ENCODE peak calls at places on chromosomes 12 and 14, in ten cellular contexts. One of them, this sample, is unnamed.

GRCh38 chr14:89249296-89249565 is 167.8 kb downstream of the FOXN3 start:
- DNase-seq in effector CD8-positive, alpha-beta T cell: no peak
- DNase-seq in stimulated activated CD8-positive, alpha-beta memory T cell treated with anti-CD3 and anti-CD28 coated beads, Interleukin-4, amount 100 ng/mL, for 1 hour: no peak
- DNase-seq in SK-N-MC: no peak
- DNase-seq in Calu3: no peak
- DNase-seq in mesenteric fat pad: no peak
- DNase-seq in ACHN: peak
- DNase-seq in activated CD4-positive, alpha-beta T cell treated with anti-CD3 and anti-CD28 coated beads, Interleukin-2, amount 50 U/mL, for 4 hours: no peak
- DNase-seq in posterior vena cava: no peak
- DNase-seq in RWPE1: peak
- DNase-seq in this sample: no peak

GRCh38 chr14:65637780-65638179 is 225.2 kb downstream of the FUT8 start:
- DNase-seq in SK-N-MC: no peak
- DNase-seq in stimulated activated CD8-positive, alpha-beta memory T cell treated with anti-CD3 and anti-CD28 coated beads, Interleukin-4, amount 100 ng/mL, for 1 hour: peak
- DNase-seq in effector CD8-positive, alpha-beta T cell: no peak
- DNase-seq in Calu3: peak
- DNase-seq in mesenteric fat pad: no peak
- DNase-seq in RWPE1: peak
- DNase-seq in activated CD4-positive, alpha-beta T cell treated with anti-CD3 and anti-CD28 coated beads, Interleukin-2, amount 50 U/mL, for 4 hours: peak
- DNase-seq in ACHN: no peak
- DNase-seq in posterior vena cava: no peak
- DNase-seq in this sample: no peak

GRCh38 chr12:122350444-122350843 is 72.0 kb downstream of the CLIP1 start:
- DNase-seq in activated CD4-positive, alpha-beta T cell treated with anti-CD3 and anti-CD28 coated beads, Interleukin-2, amount 50 U/mL, for 4 hours: no peak
- DNase-seq in mesenteric fat pad: no peak
- DNase-seq in Calu3: no peak
- DNase-seq in stimulated activated CD8-positive, alpha-beta memory T cell treated with anti-CD3 and anti-CD28 coated beads, Interleukin-4, amount 100 ng/mL, for 1 hour: no peak
- DNase-seq in SK-N-MC: no peak
- DNase-seq in RWPE1: no peak
- DNase-seq in effector CD8-positive, alpha-beta T cell: no peak
- DNase-seq in posterior vena cava: peak
- DNase-seq in ACHN: no peak
- DNase-seq in this sample: no peak

GRCh38 chr14:56659964-56660551 is 80.5 kb downstream of the TMEM260 start:
- DNase-seq in mesenteric fat pad: no peak
- DNase-seq in posterior vena cava: no peak
- DNase-seq in Calu3: peak
- DNase-seq in RWPE1: peak
- DNase-seq in ACHN: peak
- DNase-seq in SK-N-MC: peak
- DNase-seq in stimulated activated CD8-positive, alpha-beta memory T cell treated with anti-CD3 and anti-CD28 coated beads, Interleukin-4, amount 100 ng/mL, for 1 hour: no peak
- DNase-seq in activated CD4-positive, alpha-beta T cell treated with anti-CD3 and anti-CD28 coated beads, Interleukin-2, amount 50 U/mL, for 4 hours: no peak
- DNase-seq in effector CD8-positive, alpha-beta T cell: no peak
- DNase-seq in this sample: peak

GRCh38 chr12:24244801-24245200 is 295.3 kb upstream of the SOX5 start:
- DNase-seq in mesenteric fat pad: no peak
- DNase-seq in stimulated activated CD8-positive, alpha-beta memory T cell treated with anti-CD3 and anti-CD28 coated beads, Interleukin-4, amount 100 ng/mL, for 1 hour: no peak
- DNase-seq in posterior vena cava: no peak
- DNase-seq in activated CD4-positive, alpha-beta T cell treated with anti-CD3 and anti-CD28 coated beads, Interleukin-2, amount 50 U/mL, for 4 hours: no peak
- DNase-seq in SK-N-MC: no peak
- DNase-seq in effector CD8-positive, alpha-beta T cell: no peak
- DNase-seq in Calu3: no peak
- DNase-seq in RWPE1: peak
- DNase-seq in ACHN: no peak
- DNase-seq in this sample: no peak

GRCh38 chr12:68641138-68641537 is 30.4 kb downstream of the RAP1B start:
- DNase-seq in ACHN: no peak
- DNase-seq in RWPE1: no peak
- DNase-seq in effector CD8-positive, alpha-beta T cell: no peak
- DNase-seq in SK-N-MC: no peak
- DNase-seq in posterior vena cava: no peak
- DNase-seq in activated CD4-positive, alpha-beta T cell treated with anti-CD3 and anti-CD28 coated beads, Interleukin-2, amount 50 U/mL, for 4 hours: no peak
- DNase-seq in mesenteric fat pad: no peak
- DNase-seq in Calu3: peak
- DNase-seq in stimulated activated CD8-positive, alpha-beta memory T cell treated with anti-CD3 and anti-CD28 coated beads, Interleukin-4, amount 100 ng/mL, for 1 hour: peak
- DNase-seq in this sample: no peak

GRCh38 chr12:88578274-88578673 is 2.0 kb downstream of the KITLG start:
- DNase-seq in posterior vena cava: no peak
- DNase-seq in Calu3: no peak
- DNase-seq in activated CD4-positive, alpha-beta T cell treated with anti-CD3 and anti-CD28 coated beads, Interleukin-2, amount 50 U/mL, for 4 hours: no peak
- DNase-seq in SK-N-MC: no peak
- DNase-seq in effector CD8-positive, alpha-beta T cell: no peak
- DNase-seq in mesenteric fat pad: no peak
- DNase-seq in stimulated activated CD8-positive, alpha-beta memory T cell treated with anti-CD3 and anti-CD28 coated beads, Interleukin-4, amount 100 ng/mL, for 1 hour: no peak
- DNase-seq in RWPE1: no peak
- DNase-seq in ACHN: peak
- DNase-seq in this sample: no peak

GRCh38 chr14:85122690-85123089 is 407.3 kb upstream of the FLRT2 start:
- DNase-seq in SK-N-MC: peak
- DNase-seq in RWPE1: no peak
- DNase-seq in effector CD8-positive, alpha-beta T cell: no peak
- DNase-seq in mesenteric fat pad: no peak
- DNase-seq in stimulated activated CD8-positive, alpha-beta memory T cell treated with anti-CD3 and anti-CD28 coated beads, Interleukin-4, amount 100 ng/mL, for 1 hour: no peak
- DNase-seq in ACHN: no peak
- DNase-seq in Calu3: no peak
- DNase-seq in posterior vena cava: no peak
- DNase-seq in activated CD4-positive, alpha-beta T cell treated with anti-CD3 and anti-CD28 coated beads, Interleukin-2, amount 50 U/mL, for 4 hours: no peak
- DNase-seq in this sample: no peak

GRCh38 chr14:99884834-99885648 is 91.8 kb downstream of the EML1 start:
- DNase-seq in SK-N-MC: no peak
- DNase-seq in mesenteric fat pad: no peak
- DNase-seq in RWPE1: peak
- DNase-seq in activated CD4-positive, alpha-beta T cell treated with anti-CD3 and anti-CD28 coated beads, Interleukin-2, amount 50 U/mL, for 4 hours: no peak
- DNase-seq in effector CD8-positive, alpha-beta T cell: no peak
- DNase-seq in stimulated activated CD8-positive, alpha-beta memory T cell treated with anti-CD3 and anti-CD28 coated beads, Interleukin-4, amount 100 ng/mL, for 1 hour: no peak
- DNase-seq in ACHN: peak
- DNase-seq in posterior vena cava: no peak
- DNase-seq in Calu3: peak
- DNase-seq in this sample: peak

GRCh38 chr12:78146365-78146772 is 315.7 kb downstream of the NAV3 start:
- DNase-seq in posterior vena cava: no peak
- DNase-seq in activated CD4-positive, alpha-beta T cell treated with anti-CD3 and anti-CD28 coated beads, Interleukin-2, amount 50 U/mL, for 4 hours: no peak
- DNase-seq in RWPE1: no peak
- DNase-seq in effector CD8-positive, alpha-beta T cell: no peak
- DNase-seq in Calu3: no peak
- DNase-seq in mesenteric fat pad: no peak
- DNase-seq in SK-N-MC: no peak
- DNase-seq in ACHN: peak
- DNase-seq in stimulated activated CD8-positive, alpha-beta memory T cell treated with anti-CD3 and anti-CD28 coated beads, Interleukin-4, amount 100 ng/mL, for 1 hour: no peak
- DNase-seq in this sample: peak

GRCh38 chr14:37864128-37864527 is 268.7 kb downstream of the TTC6 start:
- DNase-seq in Calu3: no peak
- DNase-seq in stimulated activated CD8-positive, alpha-beta memory T cell treated with anti-CD3 and anti-CD28 coated beads, Interleukin-4, amount 100 ng/mL, for 1 hour: no peak
- DNase-seq in ACHN: no peak
- DNase-seq in posterior vena cava: no peak
- DNase-seq in SK-N-MC: no peak
- DNase-seq in mesenteric fat pad: no peak
- DNase-seq in effector CD8-positive, alpha-beta T cell: no peak
- DNase-seq in activated CD4-positive, alpha-beta T cell treated with anti-CD3 and anti-CD28 coated beads, Interleukin-2, amount 50 U/mL, for 4 hours: no peak
- DNase-seq in RWPE1: no peak
- DNase-seq in this sample: no peak

GRCh38 chr12:101642115-101643067 is 47.6 kb downstream of the MYBPC1 start:
- DNase-seq in ACHN: no peak
- DNase-seq in effector CD8-positive, alpha-beta T cell: no peak
- DNase-seq in mesenteric fat pad: no peak
- DNase-seq in SK-N-MC: no peak
- DNase-seq in Calu3: peak
- DNase-seq in RWPE1: no peak
- DNase-seq in stimulated activated CD8-positive, alpha-beta memory T cell treated with anti-CD3 and anti-CD28 coated beads, Interleukin-4, amount 100 ng/mL, for 1 hour: no peak
- DNase-seq in posterior vena cava: peak
- DNase-seq in activated CD4-positive, alpha-beta T cell treated with anti-CD3 and anti-CD28 coated beads, Interleukin-2, amount 50 U/mL, for 4 hours: no peak
- DNase-seq in this sample: no peak

GRCh38 chr12:70794131-70794530 is 126.4 kb downstream of the PTPRR start:
- DNase-seq in mesenteric fat pad: no peak
- DNase-seq in activated CD4-positive, alpha-beta T cell treated with anti-CD3 and anti-CD28 coated beads, Interleukin-2, amount 50 U/mL, for 4 hours: no peak
- DNase-seq in stimulated activated CD8-positive, alpha-beta memory T cell treated with anti-CD3 and anti-CD28 coated beads, Interleukin-4, amount 100 ng/mL, for 1 hour: no peak
- DNase-seq in ACHN: no peak
- DNase-seq in RWPE1: no peak
- DNase-seq in effector CD8-positive, alpha-beta T cell: no peak
- DNase-seq in SK-N-MC: no peak
- DNase-seq in posterior vena cava: no peak
- DNase-seq in Calu3: no peak
- DNase-seq in this sample: no peak

GRCh38 chr14:22926316-22926715 is 2.9 kb downstream of the PRMT5 start:
- DNase-seq in activated CD4-positive, alpha-beta T cell treated with anti-CD3 and anti-CD28 coated beads, Interleukin-2, amount 50 U/mL, for 4 hours: no peak
- DNase-seq in stimulated activated CD8-positive, alpha-beta memory T cell treated with anti-CD3 and anti-CD28 coated beads, Interleukin-4, amount 100 ng/mL, for 1 hour: no peak
- DNase-seq in posterior vena cava: no peak
- DNase-seq in RWPE1: peak
- DNase-seq in effector CD8-positive, alpha-beta T cell: no peak
- DNase-seq in SK-N-MC: no peak
- DNase-seq in Calu3: no peak
- DNase-seq in ACHN: no peak
- DNase-seq in mesenteric fat pad: no peak
- DNase-seq in this sample: peak

GRCh38 chr14:101405171-101405883 is 156.0 kb upstream of the DIO3 start:
- DNase-seq in stimulated activated CD8-positive, alpha-beta memory T cell treated with anti-CD3 and anti-CD28 coated beads, Interleukin-4, amount 100 ng/mL, for 1 hour: no peak
- DNase-seq in SK-N-MC: no peak
- DNase-seq in effector CD8-positive, alpha-beta T cell: no peak
- DNase-seq in Calu3: peak
- DNase-seq in posterior vena cava: no peak
- DNase-seq in mesenteric fat pad: no peak
- DNase-seq in RWPE1: no peak
- DNase-seq in ACHN: no peak
- DNase-seq in activated CD4-positive, alpha-beta T cell treated with anti-CD3 and anti-CD28 coated beads, Interleukin-2, amount 50 U/mL, for 4 hours: no peak
- DNase-seq in this sample: no peak

GRCh38 chr14:102155150-102155549 is 15.5 kb downstream of the WDR20 start:
- DNase-seq in activated CD4-positive, alpha-beta T cell treated with anti-CD3 and anti-CD28 coated beads, Interleukin-2, amount 50 U/mL, for 4 hours: no peak
- DNase-seq in RWPE1: no peak
- DNase-seq in posterior vena cava: no peak
- DNase-seq in mesenteric fat pad: no peak
- DNase-seq in stimulated activated CD8-positive, alpha-beta memory T cell treated with anti-CD3 and anti-CD28 coated beads, Interleukin-4, amount 100 ng/mL, for 1 hour: no peak
- DNase-seq in ACHN: no peak
- DNase-seq in Calu3: no peak
- DNase-seq in effector CD8-positive, alpha-beta T cell: no peak
- DNase-seq in SK-N-MC: no peak
- DNase-seq in this sample: no peak

GRCh38 chr12:65637774-65638173 is 186.5 kb upstream of the HMGA2 start:
- DNase-seq in ACHN: no peak
- DNase-seq in stimulated activated CD8-positive, alpha-beta memory T cell treated with anti-CD3 and anti-CD28 coated beads, Interleukin-4, amount 100 ng/mL, for 1 hour: no peak
- DNase-seq in activated CD4-positive, alpha-beta T cell treated with anti-CD3 and anti-CD28 coated beads, Interleukin-2, amount 50 U/mL, for 4 hours: no peak
- DNase-seq in SK-N-MC: no peak
- DNase-seq in effector CD8-positive, alpha-beta T cell: no peak
- DNase-seq in posterior vena cava: no peak
- DNase-seq in RWPE1: no peak
- DNase-seq in Calu3: no peak
- DNase-seq in mesenteric fat pad: no peak
- DNase-seq in this sample: no peak

GRCh38 chr14:73258076-73258475 is 20.8 kb downstream of the PAPLN start:
- DNase-seq in Calu3: no peak
- DNase-seq in activated CD4-positive, alpha-beta T cell treated with anti-CD3 and anti-CD28 coated beads, Interleukin-2, amount 50 U/mL, for 4 hours: no peak
- DNase-seq in ACHN: no peak
- DNase-seq in mesenteric fat pad: no peak
- DNase-seq in SK-N-MC: no peak
- DNase-seq in posterior vena cava: no peak
- DNase-seq in RWPE1: no peak
- DNase-seq in stimulated activated CD8-positive, alpha-beta memory T cell treated with anti-CD3 and anti-CD28 coated beads, Interleukin-4, amount 100 ng/mL, for 1 hour: no peak
- DNase-seq in effector CD8-positive, alpha-beta T cell: no peak
- DNase-seq in this sample: no peak

GRCh38 chr12:107066686-107067085 is 26.7 kb downstream of the CRY1 start:
- DNase-seq in effector CD8-positive, alpha-beta T cell: no peak
- DNase-seq in mesenteric fat pad: no peak
- DNase-seq in posterior vena cava: no peak
- DNase-seq in Calu3: no peak
- DNase-seq in activated CD4-positive, alpha-beta T cell treated with anti-CD3 and anti-CD28 coated beads, Interleukin-2, amount 50 U/mL, for 4 hours: no peak
- DNase-seq in RWPE1: no peak
- DNase-seq in SK-N-MC: no peak
- DNase-seq in stimulated activated CD8-positive, alpha-beta memory T cell treated with anti-CD3 and anti-CD28 coated beads, Interleukin-4, amount 100 ng/mL, for 1 hour: no peak
- DNase-seq in ACHN: no peak
- DNase-seq in this sample: no peak

GRCh38 chr14:75711796-75712211 is 50.8 kb downstream of the TTLL5 start:
- DNase-seq in SK-N-MC: no peak
- DNase-seq in effector CD8-positive, alpha-beta T cell: no peak
- DNase-seq in stimulated activated CD8-positive, alpha-beta memory T cell treated with anti-CD3 and anti-CD28 coated beads, Interleukin-4, amount 100 ng/mL, for 1 hour: no peak
- DNase-seq in mesenteric fat pad: no peak
- DNase-seq in RWPE1: peak
- DNase-seq in ACHN: peak
- DNase-seq in posterior vena cava: peak
- DNase-seq in Calu3: peak
- DNase-seq in activated CD4-positive, alpha-beta T cell treated with anti-CD3 and anti-CD28 coated beads, Interleukin-2, amount 50 U/mL, for 4 hours: no peak
- DNase-seq in this sample: no peak